ENCODE peak calls at places on chromosomes 5 and 9, in five cellular contexts. X is GM06990; T is keratinocyte; H is KBM-7; B is activated T-helper 9 cell treated with anti-CD3 and anti-CD28 coated beads, Interleukin-2, amount 50 U/mL, for 16 hours. G is an unnamed sample.

GRCh38 chr9:126519660-126520425 is 93.9 kb upstream of the LMX1B start:
- DNase-seq in X (no peak), T (no peak), H (no peak), B (no peak), G (no peak)

GRCh38 chr9:15180124-15180523 is 126.9 kb downstream of the TTC39B start:
- DNase-seq in X (no peak), T (no peak), H (no peak), B (no peak), G (no peak)

GRCh38 chr9:2173170-2173569 is 158.0 kb downstream of the SMARCA2 start:
- DNase-seq in X (no peak), T (no peak), H (no peak), B (no peak), G (no peak)

GRCh38 chr5:120684749-120685415 is 220.8 kb downstream of the PRR16 start:
- DNase-seq in X (no peak), T (no peak), H (peak; percentile 40), B (no peak), G (no peak)

GRCh38 chr5:72166070-72166979 is 59.0 kb downstream of the MAP1B start:
- DNase-seq in X (no peak), T (peak; percentile 80), H (peak; percentile 6), B (no peak), G (peak; percentile 83)

GRCh38 chr9:88922091-88922490 is 69.2 kb upstream of the S1PR3 start:
- DNase-seq in X (peak; percentile 35), T (no peak), H (no peak), B (no peak), G (no peak)

GRCh38 chr9:90778746-90779145 is 22.9 kb upstream of the SYK start:
- DNase-seq in X (no peak), T (no peak), H (no peak), B (no peak), G (no peak)

GRCh38 chr9:136984464-136985026 is 1.8 kb downstream of the LCNL1 start:
- DNase-seq in X (no peak), T (no peak), H (no peak), B (no peak), G (no peak)

GRCh38 chr9:17401858-17402257 is 177.0 kb upstream of the SH3GL2 start:
- DNase-seq in X (no peak), T (no peak), H (no peak), B (no peak), G (no peak)

GRCh38 chr5:161924270-161924669 is 76.3 kb downstream of the GABRA1 start:
- DNase-seq in X (no peak), T (no peak), H (no peak), B (no peak), G (no peak)

GRCh38 chr9:86546712-86547111 is 192.5 kb upstream of the TUT7 start:
- DNase-seq in X (no peak), T (no peak), H (no peak), B (no peak), G (peak; percentile 31)

GRCh38 chr5:42035526-42035925 is 110.4 kb downstream of the FBXO4 start:
- DNase-seq in X (no peak), T (no peak), H (no peak), B (no peak), G (no peak)

GRCh38 chr5:65750938-65751337 is 28.9 kb downstream of the NLN start:
- DNase-seq in X (no peak), T (no peak), H (no peak), B (no peak), G (no peak)

GRCh38 chr5:157359350-157359910 is 93.5 kb downstream of the CYFIP2 start:
- DNase-seq in X (no peak), T (no peak), H (no peak), B (no peak), G (no peak)

GRCh38 chr5:88884435-88884877 is 1.5 kb upstream of the MEF2C start:
- DNase-seq in X (no peak), T (no peak), H (peak; percentile 83), B (no peak), G (no peak)

GRCh38 chr5:175388531-175388930 is 55.5 kb downstream of the DRD1 start:
- DNase-seq in X (no peak), T (no peak), H (no peak), B (no peak), G (no peak)

GRCh38 chr9:132183715-132184114 is 21.9 kb downstream of the NTNG2 start:
- DNase-seq in X (no peak), T (no peak), H (no peak), B (no peak), G (no peak)

GRCh38 chr9:135224921-135225541 is 137.6 kb downstream of the OLFM1 start:
- DNase-seq in X (no peak), T (no peak), H (no peak), B (no peak), G (no peak)

GRCh38 chr9:105066265-105066865 is 138.4 kb upstream of the ABCA1 start:
- DNase-seq in X (no peak), T (no peak), H (no peak), B (no peak), G (no peak)

GRCh38 chr5:169147542-169147941 is 153.4 kb downstream of the SLIT3 start:
- DNase-seq in X (no peak), T (no peak), H (no peak), B (no peak), G (no peak)

GRCh38 chr9:35776018-35776417 is 15.4 kb upstream of the NPR2 start:
- DNase-seq in X (peak; percentile 32), T (no peak), H (peak; percentile 78), B (no peak), G (no peak)

GRCh38 chr5:173474881-173475287 is 141.6 kb downstream of the BOD1 start:
- DNase-seq in X (no peak), T (no peak), H (no peak), B (no peak), G (peak; percentile 84)

GRCh38 chr5:143110591-143110990 is 292.9 kb downstream of the NR3C1 start:
- DNase-seq in X (no peak), T (no peak), H (no peak), B (no peak), G (peak; percentile 9)

GRCh38 chr5:33423018-33423630 is 17.6 kb upstream of the TARS1 start:
- DNase-seq in X (no peak), T (no peak), H (peak; percentile 41), B (no peak), G (no peak)

GRCh38 chr5:59842999-59843398 is 50.5 kb downstream of the PDE4D start:
- DNase-seq in X (no peak), T (no peak), H (no peak), B (no peak), G (no peak)

GRCh38 chr9:134592018-134592818 is 49.4 kb upstream of the COL5A1 start:
- DNase-seq in X (no peak), T (no peak), H (no peak), B (no peak), G (peak; percentile 72)

GRCh38 chr5:178115136-178115834 is 2.0 kb downstream of the N4BP3 start:
- DNase-seq in X (no peak), T (no peak), H (no peak), B (no peak), G (no peak)

GRCh38 chr5:115165790-115166189 is 3.9 kb downstream of the TRIM36 start:
- DNase-seq in X (no peak), T (no peak), H (no peak), B (no peak), G (no peak)

G was measured in MG63.